ENCODE peak calls at places on chromosomes 3 and 15, in ten cellular contexts. W is NCI-H1092 treated with DMSO at 0.1 percent for 48 hours, I is choroid plexus epithelial cell, B is NCI-H1105 treated with DMSO at 0.1 percent for 48 hours, Y is GF-D8, P is pulmonary artery endothelial cell, H is A673, C is SIG-M5, G is T-helper 22 cell, E is caudate nucleus. M is an unnamed sample.

GRCh38 chr3:14082108-14082657 is 42.5 kb downstream of the CHCHD4 start:
- DNase-seq in G (no peak), H (no peak), W (no peak), C (no peak), P (no peak), Y (no peak), E (no peak), I (no peak), B (no peak), M (no peak)

GRCh38 chr3:48684480-48685143 is 1.1 kb downstream of the NCKIPSD start:
- DNase-seq in H (no peak), E (no peak), G (no peak), B (no peak), Y (no peak), P (no peak), W (no peak), I (peak), C (no peak), M (no peak)

GRCh38 chr3:120171134-120171863 is 77.1 kb upstream of the GSK3B start:
- DNase-seq in W (no peak), Y (no peak), I (no peak), B (no peak), G (no peak), E (no peak), P (no peak), H (no peak), C (no peak), M (no peak)

GRCh38 chr3:15264486-15264885 is 58.4 kb downstream of the CAPN7 start:
- DNase-seq in Y (no peak), H (no peak), P (no peak), W (no peak), E (no peak), B (no peak), G (no peak), I (peak), C (no peak), M (no peak)

GRCh38 chr3:44892689-44893088 is 18.3 kb downstream of the TGM4 start:
- DNase-seq in B (no peak), G (no peak), H (no peak), P (no peak), E (no peak), I (peak), Y (no peak), W (no peak), C (no peak), M (no peak)

GRCh38 chr3:62167566-62168262 is 205.6 kb downstream of the FEZF2 start:
- DNase-seq in Y (no peak), B (no peak), W (no peak), G (no peak), I (no peak), C (no peak), P (no peak), H (no peak), E (no peak), M (no peak)

GRCh38 chr15:47432831-47433230 is 284.5 kb upstream of the SEMA6D start:
- DNase-seq in B (no peak), W (no peak), G (no peak), I (peak), E (no peak), C (no peak), P (no peak), H (no peak), Y (no peak), M (no peak)

GRCh38 chr15:43330780-43331086 is 360 bp upstream of the LCMT2 start:
- DNase-seq in Y (no peak), H (no peak), G (no peak), W (no peak), B (no peak), C (no peak), E (no peak), I (no peak), P (no peak), M (no peak)

GRCh38 chr3:103421460-103421859 is 986.6 kb downstream of the ZPLD1 start:
- DNase-seq in Y (no peak), G (no peak), P (no peak), B (no peak), I (no peak), W (no peak), H (no peak), E (no peak), C (no peak), M (no peak)

GRCh38 chr3:152219769-152220255 is 48.9 kb upstream of the MBNL1 start:
- DNase-seq in G (no peak), B (no peak), P (no peak), W (no peak), E (no peak), H (no peak), I (no peak), C (no peak), Y (no peak), M (no peak)

GRCh38 chr3:62873672-62874397 is 1.4 kb downstream of the CADPS start:
- DNase-seq in H (peak), B (peak), I (no peak), Y (no peak), E (peak), W (peak), P (no peak), G (no peak), C (no peak), M (peak)

GRCh38 chr3:172271386-172271976 is 176.8 kb downstream of the GHSR start:
- DNase-seq in W (no peak), C (no peak), H (no peak), E (no peak), Y (no peak), I (no peak), P (no peak), B (no peak), G (no peak), M (no peak)

GRCh38 chr15:57554821-57555185 is 36.9 kb upstream of the MYZAP start:
- DNase-seq in B (no peak), G (no peak), H (no peak), W (no peak), P (no peak), C (no peak), E (no peak), Y (no peak), I (no peak), M (no peak)

GRCh38 chr3:143847787-143848631 is at the start of gene SLC9A9:
- DNase-seq in I (peak), H (peak), G (peak), W (no peak), B (peak), E (peak), P (no peak), Y (no peak), C (peak), M (no peak)

GRCh38 chr3:184050217-184050847 is 2.5 kb upstream of the HTR3C start:
- DNase-seq in B (peak), C (no peak), I (no peak), H (no peak), E (no peak), W (peak), P (no peak), G (no peak), Y (no peak), M (no peak)

GRCh38 chr15:79316864-79317263 is 6.0 kb downstream of the TMED3 start:
- DNase-seq in B (no peak), I (no peak), W (no peak), P (no peak), E (no peak), Y (no peak), C (no peak), H (no peak), G (no peak), M (no peak)

GRCh38 chr3:146326875-146327543 is 76.1 kb upstream of the PLSCR4 start:
- DNase-seq in Y (no peak), W (no peak), P (peak), C (no peak), H (peak), B (peak), I (peak), G (no peak), E (no peak), M (peak)

GRCh38 chr3:49357466-49358216 is 512 bp downstream of the GPX1 start:
- DNase-seq in I (peak), E (no peak), C (no peak), G (peak), H (peak), W (peak), B (no peak), P (no peak), Y (no peak), M (peak)

GRCh38 chr3:174062923-174063322 is 665.4 kb downstream of the NLGN1 start:
- DNase-seq in G (no peak), I (no peak), E (no peak), Y (no peak), B (peak), C (no peak), P (no peak), W (no peak), H (no peak), M (no peak)

GRCh38 chr15:45827275-45827674 is 192.4 kb downstream of the SQOR start:
- DNase-seq in G (no peak), I (no peak), C (no peak), Y (no peak), W (no peak), H (no peak), E (no peak), B (no peak), P (no peak), M (no peak)

GRCh38 chr15:63857459-63857856 is 23.7 kb upstream of the HERC1 start:
- DNase-seq in C (no peak), G (no peak), H (no peak), P (no peak), W (no peak), B (no peak), E (no peak), I (no peak), Y (no peak), M (no peak)